ENCODE peak calls at places on chromosomes 6 and 20, in six cellular contexts. Q is DND-41; H is CD8-positive, alpha-beta T cell; Y is mesendoderm; J is CD4-positive, alpha-beta T cell; M is IMR-90. K is an unnamed sample.

GRCh38 chr20:17693534-17694001 is 6.2 kb upstream of the BANF2 start:
- DNase-seq in Q (no peak), H (no peak), Y (no peak), J (no peak), M (no peak), K (no peak)

GRCh38 chr6:70184723-70185122 is 118.2 kb downstream of the COL9A1 start:
- DNase-seq in Q (no peak), H (no peak), Y (no peak), J (no peak), M (no peak), K (no peak)

GRCh38 chr6:35392111-35392702 is 49.8 kb downstream of the PPARD start:
- DNase-seq in Q (no peak), H (no peak), Y (no peak), J (no peak), M (no peak), K (no peak)

GRCh38 chr6:114747995-114748625 is 405.3 kb upstream of the HS3ST5 start:
- DNase-seq in Q (peak), H (no peak), Y (peak), J (no peak), M (peak), K (no peak)

GRCh38 chr6:28583463-28583862 is 57.8 kb downstream of the GPX5 start:
- DNase-seq in Q (no peak), H (no peak), Y (peak), J (no peak), M (no peak), K (no peak)

GRCh38 chr6:146548898-146549374 is 5.3 kb downstream of the RAB32 start:
- DNase-seq in Q (no peak), H (no peak), Y (no peak), J (no peak), M (no peak), K (no peak)

GRCh38 chr6:44416103-44416502 is 28.6 kb downstream of the CDC5L start:
- DNase-seq in Q (no peak), H (no peak), Y (no peak), J (no peak), M (peak), K (no peak)

GRCh38 chr6:18585032-18585573 is 198.0 kb downstream of the RNF144B start:
- DNase-seq in Q (no peak), H (no peak), Y (peak), J (no peak), M (peak), K (no peak)

GRCh38 chr6:157823523-157824370 is 701 bp downstream of the SNX9 start:
- DNase-seq in Q (no peak), H (peak), Y (peak), J (peak), M (peak), K (no peak)

GRCh38 chr6:8065519-8065911 is 1.3 kb upstream of the BLOC1S5 start:
- DNase-seq in Q (no peak), H (no peak), Y (no peak), J (no peak), M (peak), K (peak)

GRCh38 chr6:87702589-87702945 is 534 bp upstream of the AKIRIN2 start:
- DNase-seq in Q (no peak), H (no peak), Y (peak), J (no peak), M (peak), K (no peak)

GRCh38 chr6:95431637-95432228 is 145.6 kb upstream of the MANEA start:
- DNase-seq in Q (peak), H (peak), Y (peak), J (peak), M (peak), K (peak)

GRCh38 chr20:1377341-1377871 is 15.4 kb downstream of the FKBP1A start:
- DNase-seq in Q (no peak), H (no peak), Y (no peak), J (no peak), M (no peak), K (no peak)

GRCh38 chr6:45200510-45200909 is 127.6 kb upstream of the RUNX2 start:
- DNase-seq in Q (no peak), H (no peak), Y (no peak), J (no peak), M (no peak), K (no peak)

GRCh38 chr6:134813146-134813545 is 136.8 kb downstream of the ALDH8A1 start:
- DNase-seq in Q (no peak), H (no peak), Y (no peak), J (no peak), M (peak), K (no peak)

GRCh38 chr6:158969148-158969547 is 30.9 kb downstream of the RSPH3 start:
- DNase-seq in Q (no peak), H (no peak), Y (peak), J (no peak), M (no peak), K (no peak)

GRCh38 chr20:41182296-41183212 is 45.2 kb downstream of the PLCG1 start:
- DNase-seq in Q (peak), H (no peak), Y (no peak), J (no peak), M (no peak), K (no peak)

GRCh38 chr6:4169028-4169789 is 33.8 kb upstream of the ECI2 start:
- DNase-seq in Q (no peak), H (no peak), Y (no peak), J (no peak), M (peak), K (no peak)

GRCh38 chr6:42428326-42429041 is 23.2 kb downstream of the TRERF1 start:
- DNase-seq in Q (no peak), H (no peak), Y (peak), J (no peak), M (peak), K (no peak)

GRCh38 chr6:56756219-56756789 is 113.6 kb upstream of the DST start:
- DNase-seq in Q (no peak), H (no peak), Y (no peak), J (no peak), M (no peak), K (no peak)

GRCh38 chr6:121516331-121516730 is 80.9 kb downstream of the GJA1 start:
- DNase-seq in Q (no peak), H (no peak), Y (no peak), J (no peak), M (peak), K (no peak)

DNA sequence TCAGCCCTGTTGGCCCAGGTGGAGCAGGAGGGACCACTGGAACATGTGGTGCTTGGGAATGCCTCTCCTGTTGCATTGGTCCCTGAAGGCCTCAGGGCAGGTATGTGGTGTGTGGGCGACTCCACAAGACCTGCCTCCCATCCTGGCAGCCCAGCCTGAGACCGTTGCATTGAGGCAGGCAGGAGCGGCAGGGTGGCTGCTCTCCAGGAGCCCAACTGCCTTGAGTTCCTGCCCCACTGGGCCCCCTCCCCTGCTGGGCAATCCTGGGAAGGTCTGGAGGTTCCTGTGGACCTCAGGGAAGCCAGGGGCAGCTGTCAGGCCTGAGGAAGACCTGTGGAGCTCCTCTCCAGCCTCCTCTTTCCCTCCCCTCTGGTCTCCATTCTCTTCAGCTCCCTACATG is 19.8 kb downstream of the MAVS start:
- DNase-seq in Q (no peak), H (no peak), Y (no peak), J (no peak), M (no peak), K (no peak)
- H3K27ac ChIP-seq in Q (no peak), H (no peak), Y (no peak), J (no peak), M (no peak), K (no peak)

GRCh38 chr20:44123251-44123650 is 63.7 kb downstream of the JPH2 start:
- DNase-seq in Q (no peak), H (no peak), Y (no peak), J (no peak), M (no peak), K (no peak)
- H3K27ac ChIP-seq in Q (no peak), H (no peak), Y (no peak), J (no peak), M (no peak), K (no peak)

GRCh38 chr6:125944896-125945295 is 11.7 kb upstream of the HINT3 start:
- DNase-seq in Q (no peak), H (no peak), Y (no peak), J (no peak), M (no peak), K (no peak)
- H3K27ac ChIP-seq in Q (no peak), H (no peak), Y (no peak), J (no peak), M (peak), K (peak)

DNA sequence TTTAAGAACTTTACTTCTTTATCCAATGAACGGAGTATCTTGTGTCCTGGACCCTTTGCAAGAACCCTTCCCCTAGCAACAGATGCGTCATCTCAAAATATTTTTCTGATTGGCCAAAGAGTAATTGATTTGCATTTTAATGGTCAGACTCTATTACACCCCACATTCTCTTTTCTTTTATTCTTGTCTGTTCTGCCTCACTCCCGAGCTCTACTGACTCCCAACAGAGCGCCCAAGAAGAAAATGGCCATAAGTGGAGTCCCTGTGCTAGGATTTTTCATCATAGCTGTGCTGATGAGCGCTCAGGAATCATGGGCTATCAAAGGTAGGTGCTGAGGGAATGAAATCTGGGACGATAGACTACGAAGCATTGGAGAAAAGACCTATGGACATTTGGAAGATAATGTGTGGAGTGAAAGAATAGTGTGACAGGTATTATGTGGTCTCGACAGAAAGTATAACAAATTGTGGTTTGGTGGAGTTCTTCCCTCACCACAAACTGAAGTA is at the start of gene HLA-DRA:
- DNase-seq in Q (no peak), H (peak), Y (peak), J (no peak), M (peak), K (no peak)
- H3K27ac ChIP-seq in Q (no peak), H (no peak), Y (no peak), J (no peak), M (no peak), K (peak)

GRCh38 chr6:10507715-10508114 is 13.4 kb upstream of the GCNT2 start:
- DNase-seq in Q (no peak), H (no peak), Y (no peak), J (no peak), M (no peak), K (no peak)

GRCh38 chr6:10511477-10511876 is 9.7 kb upstream of the GCNT2 start:
- DNase-seq in Q (no peak), H (no peak), Y (no peak), J (no peak), M (no peak), K (no peak)

GRCh38 chr6:10513544-10513943 is 7.6 kb upstream of the GCNT2 start:
- DNase-seq in Q (no peak), H (no peak), Y (no peak), J (no peak), M (no peak), K (no peak)

GRCh38 chr6:10514049-10514780 is 6.9 kb upstream of the GCNT2 start:
- DNase-seq in Q (no peak), H (no peak), Y (no peak), J (no peak), M (no peak), K (no peak)

DNA sequence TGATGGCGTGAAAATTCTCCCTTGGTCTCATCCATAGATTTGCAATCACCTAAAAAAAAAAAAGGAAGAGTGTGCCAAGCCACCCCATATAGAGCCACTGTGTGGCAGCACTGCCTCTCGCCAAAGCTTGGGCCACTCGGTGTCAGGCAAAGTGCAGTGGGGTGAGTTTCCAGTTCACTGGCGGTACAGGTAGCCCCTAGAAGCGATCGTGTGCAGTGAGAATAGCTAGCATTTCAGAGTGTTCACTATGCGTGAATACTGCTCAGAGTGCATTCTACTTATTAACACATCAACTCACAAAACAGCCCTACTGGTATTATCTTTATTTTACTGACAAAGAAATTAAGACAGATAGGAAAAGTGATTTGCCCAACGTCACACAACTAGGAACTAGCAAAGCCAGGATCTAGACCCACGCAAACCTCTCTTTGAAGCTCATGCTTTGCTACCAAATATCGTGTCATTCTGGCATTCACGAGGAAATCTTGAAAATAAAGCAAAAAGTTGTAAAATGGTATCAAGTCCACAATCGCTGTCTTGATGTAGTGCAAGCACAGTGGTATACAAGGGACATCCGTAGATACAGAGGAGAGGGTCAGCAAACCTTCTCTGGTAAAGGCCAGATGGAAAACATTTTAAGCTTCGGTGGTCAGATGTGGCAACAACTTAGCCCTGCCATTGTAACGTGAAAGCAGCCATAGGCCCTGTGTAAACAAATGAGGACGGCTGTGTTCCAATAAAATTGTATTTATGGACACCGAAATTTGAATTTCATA is 10.4 kb upstream of the GCNT2 start:
- DNase-seq in Q (peak), H (no peak), Y (peak), J (peak), M (peak), K (peak)
- H3K27ac ChIP-seq in Q (no peak), H (no peak), Y (no peak), J (no peak), M (no peak), K (no peak)

DNA sequence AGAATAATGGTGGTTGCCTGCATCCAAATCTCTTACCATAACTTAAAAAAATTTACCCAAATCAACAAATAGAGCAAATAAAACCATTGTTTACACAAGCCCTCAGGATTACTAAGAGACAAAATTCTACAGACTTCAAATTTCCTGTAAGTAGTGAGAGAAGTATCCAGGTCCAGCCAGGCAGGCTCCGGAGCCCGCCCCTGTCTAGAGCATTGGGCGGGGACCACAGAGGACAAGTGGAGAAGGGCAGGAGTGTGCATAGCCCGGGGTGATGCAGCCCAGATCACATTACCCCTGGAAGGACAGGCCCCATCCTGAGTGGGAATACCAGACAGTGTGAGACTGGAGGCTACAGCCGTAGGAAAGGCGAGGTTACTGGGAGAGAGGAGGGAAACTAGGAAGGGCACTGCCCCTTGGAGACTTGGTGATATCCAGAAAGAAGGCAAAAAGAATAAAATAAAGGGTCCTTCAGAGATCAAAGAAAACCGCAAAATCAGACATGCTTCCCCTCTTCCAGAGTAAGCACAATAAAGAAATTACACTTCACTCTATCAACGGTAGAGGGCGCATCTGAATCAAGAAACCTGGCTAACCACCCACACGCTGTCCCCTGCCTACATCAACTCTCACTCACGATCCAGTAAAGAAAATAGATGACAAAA is 26.6 kb downstream of the RIN2 start:
- DNase-seq in Q (peak), H (no peak), Y (peak), J (no peak), M (peak), K (peak)
- H3K27ac ChIP-seq in Q (no peak), H (no peak), Y (no peak), J (no peak), M (peak), K (no peak)

GRCh38 chr6:111764238-111765182 is 108.7 kb downstream of the FYN start:
- DNase-seq in Q (no peak), H (peak), Y (peak), J (no peak), M (no peak), K (peak)

GRCh38 chr6:111759413-111759835 is 113.8 kb downstream of the FYN start:
- DNase-seq in Q (no peak), H (no peak), Y (no peak), J (peak), M (peak), K (no peak)

GRCh38 chr6:111763381-111763780 is 109.9 kb downstream of the FYN start:
- DNase-seq in Q (no peak), H (no peak), Y (no peak), J (no peak), M (peak), K (no peak)

GRCh38 chr6:111759836-111760785 is 113.1 kb downstream of the FYN start:
- DNase-seq in Q (no peak), H (no peak), Y (no peak), J (no peak), M (peak), K (peak)

GRCh38 chr6:111761783-111762312 is 111.4 kb downstream of the FYN start:
- DNase-seq in Q (no peak), H (no peak), Y (no peak), J (no peak), M (peak), K (no peak)
- H3K27ac ChIP-seq in Q (peak), H (peak), Y (no peak), J (peak), M (no peak), K (no peak)